ENCODE peak calls at places on chromosome 2, in eight cellular contexts. O is BE2C; N is PC-3; C is CD8-positive, alpha-beta T cell; J is H1; D is spleen; Y is SJSA1; K is Panc1. W is an unnamed sample.

GRCh38 chr2:8490166-8490565 is 191.7 kb upstream of the ID2 start:
- DNase-seq in O (no peak), N (no peak), C (no peak), J (no peak), D (no peak), Y (no peak), K (no peak), W (no peak)

GRCh38 chr2:174812037-174812436 is 47.8 kb upstream of the CHRNA1 start:
- DNase-seq in O (no peak), N (no peak), C (no peak), J (no peak), D (no peak), Y (no peak), K (no peak), W (no peak)

GRCh38 chr2:161077367-161078210 is 82.6 kb upstream of the TANK start:
- DNase-seq in O (no peak), N (peak; percentile 37), C (peak; percentile 53), J (no peak), D (no peak), Y (no peak), K (no peak), W (peak; percentile 76)

GRCh38 chr2:197130318-197130717 is 180.3 kb downstream of the ANKRD44 start:
- DNase-seq in O (no peak), N (no peak), C (no peak), J (no peak), D (no peak), Y (no peak), K (no peak), W (peak; percentile 51)

GRCh38 chr2:127411609-127412370 is 6.4 kb upstream of the PROC start:
- DNase-seq in O (no peak), N (no peak), C (no peak), J (no peak), D (peak; percentile 52), Y (peak; percentile 16), K (no peak), W (no peak)

GRCh38 chr2:188884552-188884951 is 89.6 kb upstream of the COL3A1 start:
- DNase-seq in O (no peak), N (no peak), C (no peak), J (no peak), D (no peak), Y (no peak), K (no peak), W (no peak)

GRCh38 chr2:55111570-55112228 is 61.4 kb upstream of the RTN4 start:
- DNase-seq in O (peak; percentile 76), N (peak; percentile 89), C (no peak), J (peak; percentile 33), D (peak; percentile 80), Y (peak; percentile 79), K (no peak), W (no peak)

GRCh38 chr2:67268806-67269205 is 128.3 kb upstream of the ETAA1 start:
- DNase-seq in O (no peak), N (peak; percentile 82), C (no peak), J (no peak), D (no peak), Y (peak; percentile 22), K (no peak), W (no peak)

GRCh38 chr2:71743995-71744675 is 290.8 kb downstream of the DYSF start:
- DNase-seq in O (no peak), N (peak; percentile 67), C (no peak), J (no peak), D (no peak), Y (peak; percentile 61), K (no peak), W (no peak)

GRCh38 chr2:201608021-201608420 is 35.3 kb downstream of the TMEM237 start:
- DNase-seq in O (no peak), N (peak; percentile 42), C (no peak), J (no peak), D (no peak), Y (no peak), K (no peak), W (no peak)

GRCh38 chr2:148989882-148990493 is 48.5 kb upstream of the LYPD6B start:
- DNase-seq in O (peak; percentile 45), N (peak; percentile 87), C (no peak), J (no peak), D (no peak), Y (peak; percentile 50), K (peak; percentile 41), W (peak; percentile 59)

GRCh38 chr2:144747571-144747970 is 227.7 kb upstream of the ZEB2 start:
- DNase-seq in O (no peak), N (no peak), C (no peak), J (no peak), D (no peak), Y (no peak), K (no peak), W (no peak)

GRCh38 chr2:172457606-172458005 is 30.2 kb downstream of the ITGA6 start:
- DNase-seq in O (no peak), N (no peak), C (no peak), J (no peak), D (no peak), Y (no peak), K (no peak), W (no peak)

GRCh38 chr2:198883604-198884003 is 574.1 kb downstream of the SATB2 start:
- DNase-seq in O (no peak), N (no peak), C (no peak), J (no peak), D (no peak), Y (no peak), K (no peak), W (no peak)

GRCh38 chr2:68828887-68829708 is 42.1 kb downstream of the BMP10 start:
- DNase-seq in O (peak; percentile 59), N (peak; percentile 95), C (peak; percentile 83), J (no peak), D (peak; percentile 96), Y (peak; percentile 90), K (no peak), W (peak; percentile 83)

GRCh38 chr2:112794131-112794733 is 9.9 kb upstream of the IL1A start:
- DNase-seq in O (no peak), N (no peak), C (no peak), J (no peak), D (no peak), Y (no peak), K (no peak), W (peak; percentile 45)

GRCh38 chr2:54558188-54558975 is 102.3 kb downstream of the SPTBN1 start:
- DNase-seq in O (peak; percentile 79), N (peak; percentile 74), C (peak; percentile 77), J (peak; percentile 71), D (peak; percentile 93), Y (peak; percentile 79), K (no peak), W (peak; percentile 74)

GRCh38 chr2:42905341-42906114 is 113.1 kb upstream of the HAAO start:
- DNase-seq in O (peak; percentile 84), N (no peak), C (no peak), J (no peak), D (no peak), Y (no peak), K (no peak), W (no peak)
- H3K4me3 ChIP-seq in O (peak overlapping the region; percentile 29), N (no peak overlapping the region), C (no peak overlapping the region), J (no peak overlapping the region), D (no peak overlapping the region), Y (no peak overlapping the region), K (no peak overlapping the region), W (no peak overlapping the region)

DNA sequence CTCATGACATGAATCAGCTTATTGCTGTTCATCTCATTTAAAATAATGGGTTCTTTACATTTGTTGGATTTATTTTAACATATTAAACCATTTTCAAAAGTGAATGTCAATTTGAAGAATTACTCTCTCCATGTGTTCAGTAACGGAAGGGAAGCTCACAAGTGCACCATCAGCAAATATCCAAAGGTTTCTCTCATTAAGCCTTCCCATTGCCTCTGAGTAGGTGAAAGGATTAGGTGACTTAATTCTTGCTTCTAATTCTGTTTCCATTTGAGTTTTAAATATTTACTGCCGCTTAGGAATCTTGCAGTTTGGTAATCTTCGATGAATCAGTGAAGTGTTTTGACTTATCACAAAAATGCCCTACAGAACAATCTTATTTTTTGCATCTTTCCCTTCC is 145.1 kb upstream of the NYAP2 start:
- DNase-seq in O (no peak), N (no peak), C (no peak), J (no peak), D (no peak), Y (no peak), K (no peak), W (no peak)
- H3K27me3 ChIP-seq in O (no peaks in the 10 kb centered on the region), N (no peaks in the 10 kb centered on the region), C (no peaks in the 10 kb centered on the region), J (no peaks in the 10 kb centered on the region), D (no peaks in the 10 kb centered on the region), Y (no peaks in the 10 kb centered on the region), K (no peaks in the 10 kb centered on the region), W (no peaks in the 10 kb centered on the region)

GRCh38 chr2:138504092-138504491 is 2.5 kb downstream of the SPOPL start:
- DNase-seq in O (no peak), N (no peak), C (no peak), J (no peak), D (no peak), Y (no peak), K (no peak), W (no peak)
- H3K4me3 ChIP-seq in O (peak overlapping the region; percentile 85), N (peak overlapping the region; percentile 81), C (no peak overlapping the region), J (no peak overlapping the region), D (peak overlapping the region; percentile 89), Y (no peak overlapping the region), K (no peak overlapping the region), W (no peak overlapping the region)

GRCh38 chr2:181680055-181680936 is at the start of gene NEUROD1:
- DNase-seq in O (peak; percentile 39), N (no peak), C (no peak), J (peak; percentile 63), D (peak; percentile 60), Y (no peak), K (no peak), W (no peak)

GRCh38 chr2:181680937-181681811 is 857 bp upstream of the NEUROD1 start:
- DNase-seq in O (no peak), N (no peak), C (no peak), J (no peak), D (peak; percentile 66), Y (no peak), K (no peak), W (no peak)

GRCh38 chr2:181679544-181679979 is 755 bp downstream of the NEUROD1 start:
- DNase-seq in O (no peak), N (no peak), C (no peak), J (no peak), D (no peak), Y (no peak), K (no peak), W (no peak)

GRCh38 chr2:181678033-181678586 is 2.2 kb downstream of the NEUROD1 start:
- DNase-seq in O (no peak), N (peak; percentile 35), C (peak; percentile 72), J (no peak), D (peak; percentile 77), Y (peak; percentile 31), K (no peak), W (no peak)

DNA sequence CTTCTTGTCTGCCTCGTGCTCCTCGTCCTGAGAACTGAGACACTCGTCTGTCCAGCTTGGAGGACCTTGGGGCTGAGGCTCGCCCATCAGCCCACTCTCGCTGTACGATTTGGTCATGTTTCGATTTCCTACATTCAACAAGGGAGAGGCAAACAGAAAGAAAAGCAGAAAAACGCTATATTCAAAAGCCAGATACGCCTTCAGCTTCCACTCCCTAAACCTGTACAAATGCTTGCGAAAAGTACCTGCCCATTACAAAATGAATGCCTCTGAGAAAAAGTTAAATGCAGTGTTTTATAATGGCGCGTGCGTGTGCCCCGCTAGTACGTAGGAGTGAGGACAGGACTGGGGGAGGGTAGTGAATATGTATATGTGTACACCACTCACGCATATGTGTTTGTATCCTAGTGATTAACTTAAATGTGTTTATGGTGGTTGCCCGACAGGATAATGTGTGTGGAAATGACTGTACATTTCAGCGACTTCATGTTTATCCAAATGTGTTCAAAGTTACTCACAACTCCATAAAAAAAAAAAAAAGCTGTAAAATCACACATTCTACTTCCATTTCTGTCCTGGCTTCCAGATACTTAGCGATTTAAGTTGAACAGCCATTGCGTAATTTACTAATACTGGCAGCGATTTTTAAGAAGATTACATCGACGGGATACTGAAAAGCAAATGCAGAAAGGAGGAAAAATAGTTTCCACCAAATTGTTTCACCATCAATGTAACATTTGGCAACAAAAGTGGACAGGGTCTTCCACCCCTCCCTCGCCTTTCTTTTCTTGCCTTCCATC is 1.4 kb downstream of the NEUROD1 start:
- DNase-seq in O (no peak), N (no peak), C (no peak), J (no peak), D (no peak), Y (no peak), K (no peak), W (no peak)
- H3K27me3 ChIP-seq in O (peaks cover 58% of the 10 kb centered on the region), N (peaks cover 35% of the 10 kb centered on the region), C (peaks cover 45% of the 10 kb centered on the region), J (peaks cover 83% of the 10 kb centered on the region), D (peaks cover 96% of the 10 kb centered on the region), Y (peaks cover 62% of the 10 kb centered on the region), K (peaks cover 20% of the 10 kb centered on the region), W (peaks cover 45% of the 10 kb centered on the region)

W was measured in CD4-positive, alpha-beta memory T cell.